ENCODE peak calls at places on chromosomes 2 and 18, in ten cellular contexts. R is adrenal gland, G is ascending aorta, M is spleen, I is breast epithelium, C is prostate gland, F is RWPE1, E is stomach, T is upper lobe of left lung, Q is pancreas. K is an unnamed sample.

GRCh38 chr18:75923169-75923568 is 495.7 kb upstream of the SMIM21 start:
- DNase-seq in T (no peak), I (peak), C (peak), E (no peak), G (peak), F (peak), Q (peak), M (no peak), R (no peak), K (no peak)

GRCh38 chr2:236726701-236727450 is 157.3 kb downstream of the ACKR3 start:
- DNase-seq in C (no peak), G (no peak), I (no peak), F (no peak), R (no peak), Q (no peak), E (no peak), M (no peak), T (no peak), K (no peak)

GRCh38 chr2:120436885-120437603 is 91.1 kb downstream of the INHBB start:
- DNase-seq in T (peak), R (no peak), C (peak), E (peak), F (peak), M (peak), Q (peak), G (peak), I (no peak), K (peak)

GRCh38 chr2:1672738-1673137 is 71.6 kb downstream of the PXDN start:
- DNase-seq in C (no peak), I (no peak), M (no peak), G (no peak), T (no peak), R (no peak), E (peak), F (no peak), Q (no peak), K (no peak)

GRCh38 chr2:236745420-236746210 is 176.0 kb downstream of the ACKR3 start:
- DNase-seq in R (no peak), M (no peak), E (no peak), G (peak), Q (no peak), T (no peak), F (peak), C (peak), I (peak), K (no peak)

GRCh38 chr18:46946656-46947282 is 29.4 kb downstream of the KATNAL2 start:
- DNase-seq in Q (peak), C (peak), T (peak), F (peak), G (peak), M (peak), R (peak), E (peak), I (peak), K (peak)

GRCh38 chr2:182584462-182584861 is 131.6 kb upstream of the DNAJC10 start:
- DNase-seq in R (no peak), I (no peak), M (no peak), E (no peak), C (no peak), T (no peak), Q (no peak), G (no peak), F (no peak), K (no peak)

GRCh38 chr18:74399225-74399887 is 57.8 kb downstream of the DIPK1C start:
- DNase-seq in C (no peak), R (no peak), E (no peak), T (no peak), I (no peak), G (no peak), Q (no peak), F (no peak), M (no peak), K (no peak)

GRCh38 chr2:223052710-223053261 is 796 bp downstream of the KCNE4 start:
- DNase-seq in I (no peak), Q (peak), E (no peak), M (no peak), F (no peak), G (peak), R (no peak), C (no peak), T (peak), K (no peak)

GRCh38 chr2:48346124-48346536 is 183.8 kb upstream of the STON1 start:
- DNase-seq in I (no peak), M (no peak), F (no peak), T (no peak), C (no peak), Q (no peak), G (peak), R (peak), E (no peak), K (no peak)

GRCh38 chr2:23544589-23545295 is 159.8 kb downstream of the KLHL29 start:
- DNase-seq in E (no peak), Q (no peak), R (no peak), F (no peak), G (no peak), M (no peak), T (no peak), C (no peak), I (no peak), K (no peak)

GRCh38 chr2:148645925-148646559 is 1.5 kb downstream of the EPC2 start:
- DNase-seq in M (no peak), Q (no peak), R (peak), G (peak), T (no peak), C (peak), E (peak), F (peak), I (no peak), K (peak)

GRCh38 chr2:236959876-236960275 is 125.8 kb upstream of the COPS8 start:
- DNase-seq in T (no peak), R (no peak), F (no peak), M (no peak), Q (no peak), I (no peak), C (no peak), G (peak), E (peak), K (no peak)

GRCh38 chr18:48582946-48583345 is 44.1 kb downstream of the CTIF start:
- DNase-seq in F (no peak), T (no peak), R (no peak), Q (no peak), M (no peak), C (no peak), G (no peak), E (no peak), I (no peak), K (no peak)

GRCh38 chr2:120762341-120763061 is 26.8 kb downstream of the GLI2 start:
- DNase-seq in G (peak), F (no peak), E (no peak), I (peak), T (no peak), C (no peak), M (peak), R (no peak), Q (no peak), K (no peak)

GRCh38 chr2:113164234-113164929 is 9.4 kb upstream of the PSD4 start:
- DNase-seq in G (no peak), M (peak), I (no peak), R (no peak), E (no peak), T (no peak), Q (no peak), C (no peak), F (peak), K (no peak)

GRCh38 chr2:120514521-120514920 is 168.6 kb downstream of the INHBB start:
- DNase-seq in E (no peak), T (no peak), F (no peak), I (no peak), G (no peak), R (no peak), M (no peak), Q (no peak), C (no peak), K (no peak)

GRCh38 chr2:108805782-108806181 is 19.2 kb downstream of the CCDC138 start:
- DNase-seq in R (no peak), M (no peak), I (no peak), F (no peak), T (no peak), C (no peak), E (no peak), G (no peak), Q (no peak), K (no peak)

GRCh38 chr2:239119346-239120126 is 271.7 kb downstream of the TWIST2 start:
- DNase-seq in T (peak), E (no peak), Q (peak), R (no peak), G (no peak), M (no peak), F (no peak), I (no peak), C (no peak), K (no peak)

GRCh38 chr2:12352891-12353290 is 363.8 kb upstream of the TRIB2 start:
- DNase-seq in Q (no peak), R (no peak), T (no peak), I (no peak), F (no peak), M (no peak), E (peak), C (no peak), G (no peak), K (no peak)

GRCh38 chr2:222307138-222307756 is 8.4 kb upstream of the PAX3 start:
- DNase-seq in M (peak), E (peak), F (no peak), R (no peak), I (no peak), C (no peak), T (peak), Q (peak), G (no peak), K (peak)

DNA sequence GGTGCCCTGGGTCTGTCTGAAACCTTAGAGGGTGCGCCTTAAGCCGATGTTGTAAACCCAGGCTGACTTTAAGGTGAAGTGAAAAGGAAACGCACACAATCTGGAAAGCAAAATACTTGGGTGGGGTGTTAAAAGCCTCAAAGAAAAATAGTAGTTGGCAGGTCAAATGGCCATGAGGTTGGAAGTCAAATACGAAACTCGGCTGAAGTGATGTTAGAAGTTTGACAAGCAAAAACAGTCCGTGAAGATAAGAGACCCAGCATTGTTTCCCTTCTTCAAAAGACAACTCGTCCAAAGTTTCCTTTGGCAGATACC is 1.4 kb upstream of the CDC42EP3 start:
- DNase-seq in Q (no peak), G (no peak), T (no peak), F (no peak), M (no peak), E (no peak), I (no peak), R (no peak), C (no peak), K (no peak)
- H3K27ac ChIP-seq in Q (peak), G (peak), T (peak), F (peak), M (peak), E (peak), I (peak), R (peak), C (peak), K (peak)

GRCh38 chr2:202115385-202116060 is 42.5 kb downstream of the KIAA2012 start:
- DNase-seq in T (no peak), I (no peak), C (no peak), E (no peak), F (no peak), R (no peak), M (no peak), Q (no peak), G (no peak), K (no peak)
- H3K27ac ChIP-seq in T (no peak), I (no peak), C (no peak), E (no peak), F (no peak), R (no peak), M (no peak), Q (no peak), G (no peak), K (no peak)

GRCh38 chr18:13381331-13381730 is 162.8 kb downstream of the LDLRAD4 start:
- DNase-seq in G (no peak), R (no peak), C (no peak), Q (no peak), M (no peak), E (no peak), T (no peak), I (peak), F (no peak), K (no peak)
- H3K27ac ChIP-seq in G (peak), R (no peak), C (peak), Q (peak), M (peak), E (no peak), T (peak), I (peak), F (no peak), K (peak)

GRCh38 chr2:234951386-234952269 is at the start of gene SH3BP4:
- DNase-seq in C (peak), I (peak), F (peak), T (peak), G (peak), M (peak), E (peak), Q (peak), R (peak), K (peak)

GRCh38 chr2:234949762-234950434 is 1.9 kb upstream of the SH3BP4 start:
- DNase-seq in R (no peak), I (no peak), M (no peak), G (no peak), E (no peak), T (no peak), Q (no peak), C (no peak), F (peak), K (no peak)

GRCh38 chr2:234952270-234953115 is 676 bp downstream of the SH3BP4 start:
- DNase-seq in C (no peak), Q (peak), I (peak), T (peak), M (peak), E (peak), R (peak), F (no peak), G (no peak), K (peak)

GRCh38 chr2:234950435-234950729 is 1.4 kb upstream of the SH3BP4 start:
- DNase-seq in R (no peak), M (peak), E (no peak), T (no peak), C (no peak), F (no peak), G (no peak), Q (no peak), I (no peak), K (no peak)

GRCh38 chr2:234950730-234951385 is 959 bp upstream of the SH3BP4 start:
- DNase-seq in M (peak), G (peak), E (no peak), T (peak), F (no peak), R (no peak), I (no peak), Q (no peak), C (peak), K (peak)
- H3K27ac ChIP-seq in M (peak), G (peak), E (peak), T (peak), F (peak), R (no peak), I (peak), Q (no peak), C (peak), K (no peak)

GRCh38 chr2:85540131-85540587 is 1.2 kb downstream of the MAT2A start:
- DNase-seq in Q (no peak), C (no peak), F (no peak), E (no peak), G (no peak), I (no peak), T (no peak), R (no peak), M (no peak), K (peak)
- H3K27ac ChIP-seq in Q (peak), C (peak), F (peak), E (peak), G (peak), I (peak), T (peak), R (peak), M (peak), K (peak)

DNA sequence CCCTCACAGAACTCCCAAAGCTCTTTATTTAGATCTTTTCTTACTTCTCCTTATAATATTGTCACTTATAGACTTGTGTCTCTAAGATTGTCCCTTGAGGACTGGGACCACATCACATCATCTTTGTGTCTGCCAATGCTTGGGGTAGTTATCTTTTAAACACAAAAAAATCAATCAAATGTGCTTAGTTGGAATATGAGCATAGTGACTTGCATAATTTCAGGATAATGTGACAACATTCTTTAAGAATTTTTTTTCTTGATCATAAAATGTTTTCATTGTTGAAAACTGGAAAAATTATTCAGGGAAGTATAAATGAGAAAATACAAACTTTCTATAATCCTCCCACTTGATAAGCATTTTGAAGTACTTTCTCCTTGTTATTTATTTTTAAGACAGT is 68.3 kb upstream of the ITGB6 start:
- DNase-seq in I (no peak), Q (no peak), G (no peak), F (no peak), R (no peak), C (no peak), T (no peak), M (no peak), E (no peak), K (no peak)
- H3K27ac ChIP-seq in I (peak), Q (peak), G (peak), F (no peak), R (peak), C (no peak), T (peak), M (no peak), E (no peak), K (no peak)

DNA sequence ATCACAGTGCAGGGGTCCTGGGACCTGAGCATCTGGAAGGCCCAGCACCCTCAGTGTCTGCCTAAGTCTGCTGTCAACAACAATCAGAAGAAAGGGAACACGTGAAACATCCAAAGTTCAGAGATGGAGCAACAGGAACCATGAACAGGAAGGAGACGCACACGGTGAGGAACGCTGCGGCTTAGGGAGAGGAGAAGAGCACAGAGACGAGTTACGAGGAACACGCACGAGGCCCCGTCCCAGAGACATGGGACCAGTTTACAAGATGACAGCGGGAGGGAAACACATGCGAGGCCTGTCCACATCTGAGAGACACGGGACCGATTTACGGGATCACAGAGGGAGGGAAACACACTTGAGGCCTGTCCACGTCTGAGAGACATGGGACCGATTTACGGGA is 2.9 kb upstream of the KCNG2 start:
- DNase-seq in T (no peak), R (no peak), E (no peak), C (no peak), I (peak), G (no peak), F (no peak), Q (no peak), M (peak), K (no peak)
- H3K27ac ChIP-seq in T (no peak), R (no peak), E (no peak), C (no peak), I (no peak), G (no peak), F (no peak), Q (no peak), M (peak), K (no peak)

GRCh38 chr2:169093535-169093934 is 24.2 kb downstream of the DHRS9 start:
- DNase-seq in G (no peak), I (no peak), F (no peak), Q (no peak), E (no peak), T (no peak), C (no peak), R (no peak), M (no peak), K (no peak)
- H3K27ac ChIP-seq in G (no peak), I (peak), F (no peak), Q (no peak), E (no peak), T (no peak), C (no peak), R (no peak), M (no peak), K (no peak)

DNA sequence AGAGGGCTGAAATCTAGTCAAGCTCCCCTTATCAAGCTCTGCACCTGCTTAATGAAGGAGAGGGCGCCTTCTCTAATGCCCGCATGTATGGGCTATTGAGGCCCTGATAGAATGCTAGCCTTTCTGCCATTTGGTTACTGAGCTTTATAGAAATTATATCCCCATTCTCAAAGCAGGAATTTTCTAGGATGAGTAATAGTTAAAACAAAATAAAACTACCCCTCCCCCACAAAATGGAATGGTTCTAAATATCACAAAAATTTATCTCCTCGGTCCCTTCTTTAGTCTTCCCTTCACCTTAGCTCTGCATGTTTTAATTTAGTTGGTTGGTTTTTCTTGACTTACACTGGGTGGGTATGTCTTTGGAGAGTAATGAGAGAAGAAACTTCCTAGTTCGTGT is 37.7 kb downstream of the CD28 start:
- DNase-seq in I (no peak), G (no peak), C (no peak), Q (no peak), M (no peak), R (no peak), T (no peak), E (no peak), F (no peak), K (no peak)
- H3K27ac ChIP-seq in I (peak), G (peak), C (no peak), Q (no peak), M (peak), R (peak), T (no peak), E (no peak), F (no peak), K (no peak)